ENCODE peak calls at places on chromosomes 3 and 15, in four cellular contexts. V is right cardiac atrium, J is spleen, O is GM23248. T is an unnamed sample.

GRCh38 chr3:146589899-146590508 is 15.1 kb downstream of the PLSCR5 start:
- DNase-seq in V (peak; percentile 55), J (no peak), O (peak; percentile 73), T (no peak)

GRCh38 chr3:124832782-124833709 is 54.1 kb downstream of the ITGB5 start:
- DNase-seq in V (no peak), J (no peak), O (peak; percentile 89), T (no peak)

GRCh38 chr3:195762611-195763247 is 42.0 kb downstream of the MUC20 start:
- DNase-seq in V (no peak), J (peak; percentile 49), O (no peak), T (no peak)

GRCh38 chr3:66722675-66723074 is 221.9 kb upstream of the LRIG1 start:
- DNase-seq in V (no peak), J (no peak), O (peak; percentile 80), T (peak; percentile 17)

GRCh38 chr3:138609898-138610266 is 1.3 kb downstream of the FAIM start:
- DNase-seq in V (no peak), J (no peak), O (no peak), T (no peak)

GRCh38 chr3:184129012-184129411 is 6.1 kb upstream of the EIF2B5 start:
- DNase-seq in V (no peak), J (no peak), O (peak; percentile 73), T (no peak)

GRCh38 chr3:71132995-71133730 is 450.4 kb downstream of the FOXP1 start:
- DNase-seq in V (no peak), J (no peak), O (no peak), T (no peak)

GRCh38 chr3:9955067-9955502 is 2.9 kb upstream of the PRRT3 start:
- DNase-seq in V (no peak), J (no peak), O (no peak), T (no peak)

GRCh38 chr15:65115086-65115485 is at the start of gene UBAP1L:
- DNase-seq in V (no peak), J (no peak), O (peak; percentile 5), T (no peak)

GRCh38 chr15:40235201-40235890 is 3.5 kb upstream of the PAK6 start:
- DNase-seq in V (no peak), J (no peak), O (no peak), T (no peak)

GRCh38 chr15:67574981-67575632 is 32.6 kb downstream of the MAP2K5 start:
- DNase-seq in V (no peak), J (no peak), O (peak; percentile 15), T (no peak)

GRCh38 chr15:60391722-60392340 is 6.0 kb downstream of the ANXA2 start:
- DNase-seq in V (no peak), J (no peak), O (peak; percentile 53), T (no peak)

GRCh38 chr3:124592658-124593441 is 137.4 kb upstream of the UMPS start:
- DNase-seq in V (no peak), J (no peak), O (no peak), T (no peak)

GRCh38 chr3:12175844-12176453 is 17.2 kb upstream of the TIMP4 start:
- DNase-seq in V (peak; percentile 89), J (peak; percentile 83), O (peak; percentile 63), T (peak; percentile 65)

GRCh38 chr3:169387751-169388696 is 275.5 kb downstream of the MECOM start:
- DNase-seq in V (peak; percentile 82), J (peak; percentile 66), O (peak; percentile 22), T (peak; percentile 55)

GRCh38 chr3:40012381-40012780 is 203.0 kb downstream of the MYRIP start:
- DNase-seq in V (no peak), J (no peak), O (no peak), T (no peak)

GRCh38 chr3:159605776-159606175 is 382.9 kb upstream of the IL12A start:
- DNase-seq in V (no peak), J (no peak), O (no peak), T (no peak)

GRCh38 chr3:32869513-32870047 is 51.8 kb downstream of the TRIM71 start:
- DNase-seq in V (no peak), J (no peak), O (no peak), T (no peak)

GRCh38 chr15:68315495-68316007 is 38.0 kb downstream of the FEM1B start:
- DNase-seq in V (no peak), J (peak; percentile 69), O (no peak), T (no peak)

GRCh38 chr3:183161552-183162345 is 785 bp downstream of the LAMP3 start:
- DNase-seq in V (no peak), J (peak; percentile 83), O (no peak), T (no peak)

GRCh38 chr3:123773681-123774431 is 110.3 kb downstream of the MYLK start:
- DNase-seq in V (peak; percentile 72), J (no peak), O (peak; percentile 95), T (no peak)

GRCh38 chr3:113227146-113227545 is 15.8 kb downstream of the BOC start:
- DNase-seq in V (no peak), J (no peak), O (no peak), T (no peak)

GRCh38 chr3:110344487-110344886 is 727.1 kb upstream of the NECTIN3 start:
- DNase-seq in V (no peak), J (no peak), O (no peak), T (no peak)

GRCh38 chr15:92848852-92849598 is 51.1 kb upstream of the CHD2 start:
- DNase-seq in V (no peak), J (no peak), O (peak; percentile 33), T (no peak)

GRCh38 chr3:64859625-64860590 is 172.1 kb upstream of the ADAMTS9 start:
- DNase-seq in V (no peak), J (no peak), O (peak; percentile 1), T (no peak)
- H3K4me1 ChIP-seq in V (peaks cover 2% of the 10 kb centered on the region), J (no peaks in the 10 kb centered on the region), O (no peaks in the 10 kb centered on the region), T (no peaks in the 10 kb centered on the region)

GRCh38 chr3:155790272-155790918 is 15.7 kb downstream of the C3orf33 start:
- DNase-seq in V (peak; percentile 25), J (no peak), O (no peak), T (no peak)
- H3K4me3 ChIP-seq in V (no peak overlapping the region), J (no peak overlapping the region), O (no peak overlapping the region), T (no peak overlapping the region)

DNA sequence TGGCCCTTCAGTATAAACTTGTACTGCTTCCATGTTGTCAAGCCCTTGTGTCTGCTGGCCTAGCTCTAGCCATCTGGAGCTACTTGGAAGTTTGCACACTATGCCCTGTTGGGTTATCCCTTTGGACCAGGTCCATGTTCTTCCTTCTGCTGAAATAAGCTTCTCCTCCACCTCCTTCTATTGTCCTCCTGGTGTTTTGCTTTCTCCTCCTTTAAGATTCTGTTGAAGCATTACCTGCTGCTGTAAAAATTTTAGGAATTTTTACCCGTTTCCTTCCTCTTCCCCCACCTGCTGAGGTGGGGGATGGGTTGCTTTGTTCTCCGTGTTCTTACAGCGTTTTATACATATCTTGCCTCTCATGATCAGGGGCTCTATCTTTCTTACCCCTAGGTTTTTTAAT is 51.7 kb downstream of the SH3GL3 start:
- DNase-seq in V (no peak), J (no peak), O (no peak), T (no peak)
- H3K4me1 ChIP-seq in V (no peaks in the 10 kb centered on the region), J (no peaks in the 10 kb centered on the region), O (no peaks in the 10 kb centered on the region), T (no peaks in the 10 kb centered on the region)

GRCh38 chr15:31467361-31467760 is 140.7 kb downstream of the KLF13 start:
- DNase-seq in V (no peak), J (no peak), O (no peak), T (no peak)

GRCh38 chr15:31464216-31465082 is 137.8 kb downstream of the KLF13 start:
- DNase-seq in V (no peak), J (peak; percentile 62), O (no peak), T (no peak)

GRCh38 chr15:31463521-31464102 is 137.0 kb downstream of the KLF13 start:
- DNase-seq in V (no peak), J (no peak), O (no peak), T (no peak)

GRCh38 chr15:31461911-31462480 is 135.4 kb downstream of the KLF13 start:
- DNase-seq in V (no peak), J (peak; percentile 40), O (peak; percentile 23), T (no peak)

GRCh38 chr15:31465083-31465955 is 138.7 kb downstream of the KLF13 start:
- DNase-seq in V (no peak), J (peak; percentile 60), O (no peak), T (no peak)
- H3K4me3 ChIP-seq in V (no peak overlapping the region), J (no peak overlapping the region), O (no peak overlapping the region), T (no peak overlapping the region)

DNA sequence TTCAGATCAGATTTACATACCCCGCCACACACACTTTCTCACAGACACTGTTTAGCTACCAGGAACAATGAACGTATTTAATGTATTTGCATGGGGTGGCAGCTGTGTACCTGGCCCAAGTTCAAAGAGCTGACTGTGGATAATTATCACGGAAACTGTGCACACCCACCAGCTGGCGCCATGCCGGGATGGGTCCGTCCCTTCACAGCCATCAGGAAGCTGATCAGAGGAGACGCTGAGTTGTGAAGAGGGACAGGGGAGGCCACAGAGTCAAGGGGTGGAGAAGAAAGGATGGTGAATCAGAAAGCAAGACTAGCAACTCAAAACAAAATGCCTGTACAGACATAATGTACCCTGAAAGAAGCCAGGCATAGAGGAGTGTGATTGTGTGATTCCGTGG is 13.1 kb upstream of the PLA2G4D start:
- DNase-seq in V (no peak), J (peak; percentile 35), O (peak; percentile 13), T (no peak)
- H3K4me1 ChIP-seq in V (no peaks in the 10 kb centered on the region), J (peaks cover 8% of the 10 kb centered on the region), O (peaks cover 4% of the 10 kb centered on the region), T (peaks cover 4% of the 10 kb centered on the region)

GRCh38 chr3:48945856-48946549 is 27.4 kb downstream of the ARIH2 start:
- DNase-seq in V (no peak), J (no peak), O (no peak), T (no peak)
- H3K4me3 ChIP-seq in V (no peak overlapping the region), J (no peak overlapping the region), O (no peak overlapping the region), T (no peak overlapping the region)

GRCh38 chr15:56369234-56369633 is 4.0 kb downstream of the TEX9 start:
- DNase-seq in V (no peak), J (no peak), O (no peak), T (no peak)
- H3K4me1 ChIP-seq in V (no peaks in the 10 kb centered on the region), J (peaks cover 18% of the 10 kb centered on the region), O (peaks cover 6% of the 10 kb centered on the region), T (peaks cover 16% of the 10 kb centered on the region)

GRCh38 chr3:187130346-187131066 is 8.8 kb downstream of the RPL39L start:
- DNase-seq in V (no peak), J (no peak), O (peak; percentile 63), T (no peak)
- H3K4me3 ChIP-seq in V (no peak overlapping the region), J (no peak overlapping the region), O (peak overlapping the region; percentile 15), T (no peak overlapping the region)

GRCh38 chr3:62823461-62824050 is 51.7 kb downstream of the CADPS start:
- DNase-seq in V (no peak), J (no peak), O (no peak), T (no peak)

GRCh38 chr3:62822905-62823304 is 52.3 kb downstream of the CADPS start:
- DNase-seq in V (no peak), J (no peak), O (no peak), T (no peak)

GRCh38 chr3:62817678-62818077 is 57.5 kb downstream of the CADPS start:
- DNase-seq in V (no peak), J (no peak), O (no peak), T (no peak)

DNA sequence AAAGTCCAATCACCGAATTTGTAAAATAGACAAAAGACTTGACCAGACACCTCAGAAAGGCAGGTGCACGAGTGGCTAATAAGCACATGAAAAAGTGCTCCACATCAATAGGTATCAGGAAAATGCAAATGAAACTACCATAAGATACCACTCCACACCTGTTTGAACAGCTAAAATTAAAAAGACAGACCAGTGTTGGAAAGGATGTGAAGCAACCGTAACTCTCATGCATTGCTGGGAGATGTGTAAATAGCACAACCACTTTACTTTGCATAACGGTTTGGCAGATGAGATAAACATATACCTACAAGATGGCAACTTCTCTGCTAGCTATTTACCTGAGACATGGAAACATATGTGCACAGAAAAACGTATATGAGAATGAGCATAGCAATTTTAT is 56.9 kb downstream of the CADPS start:
- DNase-seq in V (no peak), J (no peak), O (no peak), T (no peak)
- H3K4me1 ChIP-seq in V (peaks cover 1% of the 10 kb centered on the region), J (no peaks in the 10 kb centered on the region), O (peaks cover 15% of the 10 kb centered on the region), T (no peaks in the 10 kb centered on the region)

GRCh38 chr3:43769097-43769470 is 78.3 kb downstream of the ABHD5 start:
- DNase-seq in V (no peak), J (no peak), O (no peak), T (no peak)
- H3K4me3 ChIP-seq in V (no peak overlapping the region), J (no peak overlapping the region), O (no peak overlapping the region), T (peak overlapping the region; percentile 54)

T was measured in left ventricle myocardium inferior.